ENCODE peak calls at places on chromosomes 12 and 14, in six cellular contexts. R is neural crest cell, K is cardiac fibroblast, A is AG09309, F is tibial nerve, E is GM13976. O is an unnamed sample.

GRCh38 chr14:76151398-76152332 is at the start of gene GPATCH2L:
- DNase-seq in R (peak; percentile 98), K (peak; percentile 88), A (peak; percentile 33), F (peak; percentile 97), E (peak; percentile 100), O (peak; percentile 39)

GRCh38 chr14:74977901-74978385 is 22.5 kb upstream of the PGF start:
- DNase-seq in R (no peak), K (no peak), A (no peak), F (no peak), E (no peak), O (no peak)

GRCh38 chr12:106566771-106567170 is 16.0 kb upstream of the RFX4 start:
- DNase-seq in R (no peak), K (no peak), A (no peak), F (no peak), E (no peak), O (no peak)

GRCh38 chr14:103205541-103205906 is 82.3 kb downstream of the TNFAIP2 start:
- DNase-seq in R (no peak), K (no peak), A (no peak), F (no peak), E (no peak), O (no peak)

GRCh38 chr12:56115329-56115728 is 1.1 kb upstream of the RPL41 start:
- DNase-seq in R (no peak), K (peak; percentile 48), A (no peak), F (peak; percentile 27), E (no peak), O (no peak)

GRCh38 chr12:52649066-52649465 is 2.9 kb downstream of the KRT2 start:
- DNase-seq in R (no peak), K (no peak), A (no peak), F (no peak), E (no peak), O (no peak)

GRCh38 chr14:102215071-102215470 is 75.4 kb downstream of the WDR20 start:
- DNase-seq in R (peak; percentile 20), K (peak; percentile 65), A (peak; percentile 56), F (peak; percentile 20), E (no peak), O (peak; percentile 14)

GRCh38 chr12:49866859-49867579 is 24.1 kb upstream of the BCDIN3D start:
- DNase-seq in R (peak; percentile 85), K (peak; percentile 67), A (no peak), F (peak; percentile 87), E (peak; percentile 95), O (no peak)

GRCh38 chr12:23540572-23540971 is 408.9 kb downstream of the SOX5 start:
- DNase-seq in R (no peak), K (no peak), A (no peak), F (no peak), E (no peak), O (no peak)

GRCh38 chr12:51960890-51961289 is 9.4 kb downstream of the ACVR1B start:
- DNase-seq in R (no peak), K (no peak), A (no peak), F (no peak), E (no peak), O (no peak)

GRCh38 chr14:79426103-79426755 is 785.1 kb downstream of the DIO2 start:
- DNase-seq in R (no peak), K (no peak), A (no peak), F (no peak), E (no peak), O (no peak)

GRCh38 chr14:68820536-68820935 is 27.7 kb upstream of the ZFP36L1 start:
- DNase-seq in R (no peak), K (no peak), A (no peak), F (no peak), E (peak; percentile 12), O (no peak)

GRCh38 chr12:247271-247670 is 15.4 kb downstream of the SLC6A13 start:
- DNase-seq in R (no peak), K (no peak), A (no peak), F (no peak), E (no peak), O (no peak)

GRCh38 chr12:13973981-13974380 is 7.4 kb downstream of the GRIN2B start:
- DNase-seq in R (no peak), K (no peak), A (no peak), F (no peak), E (no peak), O (no peak)

GRCh38 chr14:99699861-99700260 is 15.8 kb downstream of the CYP46A1 start:
- DNase-seq in R (no peak), K (no peak), A (no peak), F (no peak), E (no peak), O (no peak)

GRCh38 chr12:23004473-23005020 is 379.6 kb downstream of the ETNK1 start:
- DNase-seq in R (no peak), K (no peak), A (no peak), F (no peak), E (no peak), O (no peak)

GRCh38 chr12:52647601-52648000 is 4.4 kb downstream of the KRT2 start:
- DNase-seq in R (no peak), K (no peak), A (no peak), F (no peak), E (no peak), O (no peak)

GRCh38 chr12:38919191-38919590 is 13.8 kb upstream of the CPNE8 start:
- DNase-seq in R (no peak), K (peak; percentile 31), A (no peak), F (no peak), E (no peak), O (no peak)

GRCh38 chr12:38915783-38916182 is 10.4 kb upstream of the CPNE8 start:
- DNase-seq in R (no peak), K (no peak), A (no peak), F (no peak), E (no peak), O (no peak)

GRCh38 chr12:38926501-38926900 is 21.1 kb upstream of the CPNE8 start:
- DNase-seq in R (no peak), K (no peak), A (no peak), F (no peak), E (no peak), O (no peak)

DNA sequence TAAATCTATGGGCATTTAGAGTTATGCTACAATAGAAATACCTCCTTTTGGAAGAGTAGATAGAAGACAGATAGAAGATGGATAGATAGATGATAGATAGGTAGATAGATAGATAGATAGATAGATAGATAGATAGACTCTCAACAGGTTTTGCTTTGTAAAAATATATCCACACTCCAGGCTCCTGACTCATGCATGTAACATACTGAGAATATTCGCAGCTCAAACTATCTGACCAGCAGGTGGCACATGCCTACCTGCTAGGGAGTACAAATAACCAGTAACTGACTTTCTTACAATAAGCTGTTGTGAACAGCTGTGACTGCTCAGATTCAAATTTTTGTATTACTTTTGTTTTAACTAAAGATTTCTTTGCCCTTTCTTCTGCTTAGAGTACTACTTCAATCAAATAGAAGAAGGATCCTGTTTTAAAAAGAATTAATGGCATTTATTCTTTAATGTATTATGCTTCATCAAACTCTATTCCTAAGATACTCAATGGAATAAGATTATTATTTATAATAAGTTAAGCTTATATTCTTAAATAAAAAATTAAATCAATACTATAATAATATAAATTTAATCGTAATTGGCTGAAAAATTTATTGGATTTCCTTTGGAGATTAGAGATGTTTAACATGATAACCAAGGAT is 15.8 kb upstream of the CPNE8 start:
- DNase-seq in R (peak; percentile 11), K (peak; percentile 87), A (peak; percentile 20), F (peak; percentile 59), E (peak; percentile 24), O (peak; percentile 58)
- TF ChIP-seq CTCF in R (peak; percentile 78), K (peak; percentile 71), A (peak; percentile 55), F (peak; percentile 33), E (peak; percentile 58), O (peak; percentile 81)

DNA sequence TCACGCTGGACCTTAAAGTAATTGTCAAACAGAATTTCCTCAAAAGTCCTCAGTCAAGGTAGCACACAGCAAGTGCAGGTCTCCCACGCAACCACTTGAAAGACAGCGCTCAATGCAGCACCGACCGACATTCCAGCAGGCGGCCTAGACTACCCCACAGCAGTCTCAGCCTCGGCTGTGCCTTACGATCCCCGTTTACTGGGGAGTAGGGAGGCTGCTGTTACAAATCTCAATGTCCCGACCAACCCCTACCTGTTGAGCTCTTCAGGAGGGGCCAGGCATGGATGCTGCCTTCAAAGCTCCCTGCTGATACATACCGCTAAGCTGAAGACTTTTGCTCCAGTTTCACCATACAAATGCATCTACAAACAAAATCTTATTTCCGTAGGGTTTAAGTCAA is 21.8 kb downstream of the VPS37B start:
- DNase-seq in R (no peak), K (no peak), A (no peak), F (no peak), E (no peak), O (no peak)
- TF ChIP-seq CTCF in R (no peak), K (no peak), A (no peak), F (no peak), E (no peak), O (peak; percentile 3)

GRCh38 chr12:18224745-18225144 is 36.6 kb upstream of the PIK3C2G start:
- DNase-seq in R (no peak), K (peak; percentile 68), A (peak; percentile 14), F (no peak), E (peak; percentile 26), O (peak; percentile 9)
- TF ChIP-seq CTCF in R (peak; percentile 82), K (peak; percentile 52), A (peak; percentile 54), F (peak; percentile 21), E (peak; percentile 26), O (peak; percentile 60)

DNA sequence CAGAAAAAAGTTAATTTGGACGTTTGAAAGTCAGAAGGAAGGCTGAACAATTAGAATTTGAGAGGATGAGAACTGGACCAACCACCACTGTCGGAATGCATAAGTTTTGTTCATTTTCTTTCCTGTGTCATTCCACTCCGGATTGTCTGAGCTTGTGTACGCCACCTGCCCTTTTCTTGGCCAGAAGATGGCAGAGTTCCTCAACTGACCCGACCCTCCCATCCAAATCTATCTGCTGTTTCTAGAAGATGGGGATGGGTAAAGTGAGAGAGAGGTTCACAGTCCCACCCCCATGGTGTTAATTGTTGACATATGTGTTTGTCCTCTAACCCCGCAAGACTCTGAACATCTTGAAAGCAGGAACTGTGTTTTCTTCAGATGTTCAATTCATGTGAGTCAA is 388.0 kb downstream of the VRK1 start:
- DNase-seq in R (no peak), K (no peak), A (no peak), F (no peak), E (no peak), O (no peak)
- TF ChIP-seq CTCF in R (peak; percentile 60), K (no peak), A (no peak), F (no peak), E (peak; percentile 19), O (peak; percentile 40)